ENCODE peak calls at places on chromosomes 13 and 19, in nine cellular contexts. P is H1, M is GM23338, K is K562, J is transverse colon, Z is upper lobe of left lung, G is vagina, C is HCT116, Q is GM12878. W is an unnamed sample.

GRCh38 chr19:7470540-7471305 is 18.1 kb downstream of the PEX11G start:
- DNase-seq in Z (no peak), G (no peak), P (no peak), K (no peak), M (no peak), C (no peak), Q (no peak), J (no peak), W (no peak)

GRCh38 chr19:18049390-18049789 is 37.3 kb downstream of the IL12RB1 start:
- DNase-seq in G (no peak), P (no peak), M (no peak), C (no peak), K (no peak), Z (peak; percentile 68), J (peak; percentile 57), Q (no peak), W (peak; percentile 64)

GRCh38 chr19:53927745-53928144 is 18.7 kb downstream of the CACNG7 start:
- DNase-seq in P (peak; percentile 88), Z (no peak), Q (no peak), K (peak; percentile 54), J (no peak), C (no peak), G (no peak), M (peak; percentile 97), W (no peak)

GRCh38 chr19:27734496-27735220 is 1478.3 kb downstream of the UQCRFS1 start:
- DNase-seq in C (no peak), P (no peak), J (no peak), Z (no peak), M (no peak), K (no peak), Q (no peak), G (no peak), W (no peak)

GRCh38 chr13:97284558-97284957 is 62.4 kb downstream of the MBNL2 start:
- DNase-seq in K (no peak), G (no peak), Z (no peak), Q (no peak), C (no peak), M (no peak), P (no peak), J (no peak), W (no peak)

GRCh38 chr13:106302011-106302410 is 233.5 kb downstream of the EFNB2 start:
- DNase-seq in Z (no peak), Q (no peak), M (peak; percentile 11), P (no peak), K (no peak), G (no peak), J (no peak), C (no peak), W (no peak)

GRCh38 chr13:73059460-73060250 is 850 bp downstream of the KLF5 start:
- DNase-seq in J (no peak), C (no peak), Z (peak; percentile 76), G (no peak), Q (no peak), P (no peak), K (peak; percentile 39), M (peak; percentile 80), W (peak; percentile 63)

GRCh38 chr19:7263521-7263920 is 30.7 kb downstream of the INSR start:
- DNase-seq in C (no peak), Q (no peak), P (no peak), Z (no peak), G (no peak), K (no peak), M (no peak), J (no peak), W (no peak)

GRCh38 chr13:75271851-75272250 is 210.1 kb downstream of the TBC1D4 start:
- DNase-seq in Z (no peak), G (no peak), P (no peak), M (no peak), Q (no peak), J (no peak), K (no peak), C (no peak), W (no peak)

GRCh38 chr19:30049226-30049625 is 107.2 kb downstream of the URI1 start:
- DNase-seq in G (no peak), Q (no peak), Z (no peak), P (no peak), C (no peak), M (no peak), J (no peak), K (no peak), W (no peak)

GRCh38 chr19:30049844-30050667 is 108.0 kb downstream of the URI1 start:
- DNase-seq in C (no peak), Z (no peak), K (no peak), P (no peak), M (no peak), G (no peak), J (no peak), Q (no peak), W (no peak)

GRCh38 chr19:30044273-30045259 is 102.5 kb downstream of the URI1 start:
- DNase-seq in Z (peak; percentile 67), M (no peak), P (no peak), C (no peak), Q (no peak), G (no peak), K (no peak), J (no peak), W (no peak)

GRCh38 chr19:30047355-30047895 is 105.4 kb downstream of the URI1 start:
- DNase-seq in G (no peak), P (no peak), C (no peak), Q (no peak), J (peak; percentile 22), K (no peak), Z (no peak), M (no peak), W (no peak)

GRCh38 chr19:30046522-30046921 is 104.5 kb downstream of the URI1 start:
- DNase-seq in Q (peak; percentile 33), C (no peak), G (no peak), Z (no peak), K (no peak), J (no peak), P (no peak), M (peak; percentile 61), W (no peak)
- H3K4me3 ChIP-seq in Q (no peak overlapping the region), C (no peak overlapping the region), G (no peak overlapping the region), Z (no peak overlapping the region), K (no peak overlapping the region), J (no peak overlapping the region), P (no peak overlapping the region), M (no peak overlapping the region), W (no peak overlapping the region)

GRCh38 chr19:2636142-2636896 is 66.2 kb downstream of the GNG7 start:
- DNase-seq in J (no peak), M (no peak), G (no peak), Q (no peak), K (no peak), P (no peak), C (no peak), Z (no peak), W (no peak)

GRCh38 chr19:2634960-2635359 is 67.5 kb downstream of the GNG7 start:
- DNase-seq in M (no peak), P (no peak), J (no peak), Q (no peak), Z (no peak), C (no peak), K (no peak), G (no peak), W (no peak)

GRCh38 chr19:2638417-2638940 is 64.0 kb downstream of the GNG7 start:
- DNase-seq in Z (no peak), Q (no peak), G (no peak), J (no peak), K (no peak), P (no peak), M (no peak), C (no peak), W (no peak)

GRCh38 chr19:2634228-2634951 is 68.1 kb downstream of the GNG7 start:
- DNase-seq in K (no peak), Z (peak; percentile 91), J (no peak), C (no peak), G (no peak), P (no peak), M (no peak), Q (no peak), W (no peak)

DNA sequence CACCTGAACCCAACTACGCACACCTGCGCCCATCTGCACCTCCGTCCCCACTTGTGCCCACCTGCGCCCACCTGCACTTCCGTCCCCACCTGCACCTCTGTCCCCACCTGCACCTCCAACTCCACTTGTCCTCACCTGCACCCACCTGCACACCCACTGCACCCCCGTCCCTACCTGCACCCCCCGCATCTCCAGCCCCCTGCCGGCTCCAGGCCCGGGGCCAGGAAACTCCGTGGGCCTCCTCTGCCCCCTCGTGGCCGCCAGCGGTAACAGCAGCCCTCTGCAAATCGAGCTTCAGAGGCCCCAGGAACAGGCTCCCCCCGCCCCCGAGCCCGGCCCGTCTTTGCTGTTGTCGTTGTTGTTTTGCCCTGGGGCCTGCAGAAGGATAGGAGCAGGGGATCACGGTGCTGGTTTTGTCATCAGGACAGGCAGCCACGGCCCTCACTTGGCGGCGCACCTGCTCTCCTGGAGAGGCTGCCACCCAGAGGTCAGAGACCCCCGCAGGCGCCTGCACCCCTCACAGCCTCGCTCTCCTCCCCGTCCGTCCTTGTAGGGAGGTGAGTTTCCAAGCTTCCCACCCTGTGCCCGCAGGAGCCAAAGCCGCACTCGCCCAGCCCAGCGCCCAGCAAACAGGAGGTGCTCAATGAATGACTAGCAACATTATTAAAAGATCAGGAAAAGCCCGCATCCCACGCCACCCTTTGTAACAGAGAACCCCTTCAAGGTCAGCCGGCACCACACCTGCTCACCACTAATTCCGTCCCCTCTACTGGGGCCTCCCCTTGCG is 65.4 kb downstream of the GNG7 start:
- DNase-seq in G (no peak), M (peak; percentile 75), K (peak; percentile 82), Q (no peak), Z (peak; percentile 73), C (no peak), J (peak; percentile 67), P (peak; percentile 89), W (no peak)
- TF ChIP-seq POLR2AphosphoS5 in G (no peak), M (no peak), K (no peak), Q (no peak), Z (no peak), C (no peak), J (no peak), P (no peak), W (no peak)

GRCh38 chr13:98537740-98538139 is 39.2 kb downstream of the STK24 start:
- DNase-seq in K (no peak), G (no peak), C (no peak), Z (no peak), J (no peak), M (no peak), Q (no peak), P (no peak), W (no peak)
- H3K4me1 ChIP-seq in K (peaks cover 15% of the 10 kb centered on the region), G (peaks cover 98% of the 10 kb centered on the region), C (peaks cover 22% of the 10 kb centered on the region), Z (peaks cover 67% of the 10 kb centered on the region), J (peaks cover 23% of the 10 kb centered on the region), M (peaks cover 41% of the 10 kb centered on the region), Q (peaks cover 36% of the 10 kb centered on the region), P (peaks cover 7% of the 10 kb centered on the region), W (peaks cover 4% of the 10 kb centered on the region)

DNA sequence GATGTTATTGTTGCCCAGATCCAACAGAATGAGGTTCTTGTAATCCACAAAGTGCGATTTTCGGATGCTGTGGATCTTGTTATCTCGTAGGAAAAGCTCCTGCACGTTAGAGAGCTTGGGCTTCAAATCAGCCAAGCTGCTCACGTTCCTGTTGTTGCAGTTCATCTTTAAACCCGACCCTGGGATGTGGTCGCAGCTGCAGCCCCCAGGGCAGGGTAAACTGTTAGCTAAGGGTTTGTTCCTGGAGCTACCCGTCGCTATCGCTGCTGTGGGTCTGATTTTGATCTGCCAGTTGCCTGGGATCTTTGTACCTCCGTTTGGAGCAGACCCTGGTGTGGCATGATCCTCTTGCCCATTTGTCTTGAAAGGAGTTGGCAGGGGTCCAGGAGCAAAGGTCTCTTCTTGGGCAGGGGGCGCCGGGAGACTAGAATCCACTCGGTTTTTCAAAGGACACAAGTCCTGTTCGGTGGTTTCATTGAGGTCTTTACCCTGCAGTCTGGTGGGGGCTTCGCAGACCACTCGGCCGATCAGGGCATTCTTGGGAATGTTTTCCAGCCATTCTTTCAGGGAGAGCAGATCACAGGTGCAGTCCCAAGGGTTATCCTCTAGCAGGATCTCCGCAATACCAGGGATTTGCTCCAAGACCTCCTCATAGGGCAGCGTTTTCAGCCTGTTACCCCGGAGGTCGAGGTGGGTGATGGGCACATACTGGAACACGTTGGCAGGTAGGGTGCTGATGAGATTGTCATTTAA is 1.8 kb downstream of the SLITRK1 start:
- DNase-seq in C (no peak), P (peak; percentile 48), Z (no peak), M (peak; percentile 28), Q (no peak), G (no peak), J (no peak), K (no peak), W (no peak)
- H3K4me3 ChIP-seq in C (no peak overlapping the region), P (peak overlapping the region; percentile 73), Z (no peak overlapping the region), M (peak overlapping the region; percentile 53), Q (no peak overlapping the region), G (no peak overlapping the region), J (no peak overlapping the region), K (no peak overlapping the region), W (no peak overlapping the region)

W was measured in breast epithelium.